ENCODE peak calls at places on chromosomes 3 and 15, in nine cellular contexts. M is kidney epithelial cell; C is left ventricle myocardium inferior; S is astrocyte of the cerebellum; T is activated naive CD4-positive, alpha-beta T cell treated with Interleukin-2 at 50 U/mL for 16 hours; U is cardiac septum; H is WTC11; D is neural crest cell; J is stimulated activated CD4-positive, alpha-beta T cell treated with anti-CD3 and anti-CD28 coated beads, TNF-alpha, amount 100 ng/mL, for 4 hours. F is an unnamed sample.

GRCh38 chr15:101641894-101642293 is 10.3 kb downstream of the TM2D3 start:
- DNase-seq in M (peak), C (no peak), S (no peak), T (no peak), U (no peak), H (no peak), D (no peak), J (no peak), F (peak)

GRCh38 chr15:67776600-67776999 is 48.7 kb upstream of the SKOR1 start:
- DNase-seq in M (no peak), C (no peak), S (no peak), T (no peak), U (no peak), H (no peak), D (no peak), J (no peak), F (no peak)

GRCh38 chr3:3705090-3705775 is 94.0 kb upstream of the LRRN1 start:
- DNase-seq in M (no peak), C (peak), S (no peak), T (no peak), U (no peak), H (no peak), D (no peak), J (no peak), F (no peak)

GRCh38 chr15:67189326-67190051 is 65.0 kb downstream of the AAGAB start:
- DNase-seq in M (no peak), C (peak), S (no peak), T (no peak), U (peak), H (no peak), D (no peak), J (no peak), F (no peak)

GRCh38 chr15:39192376-39192775 is 388.5 kb upstream of the THBS1 start:
- DNase-seq in M (no peak), C (no peak), S (no peak), T (no peak), U (no peak), H (no peak), D (no peak), J (no peak), F (no peak)

GRCh38 chr3:25191703-25192102 is 236.4 kb upstream of the RARB start:
- DNase-seq in M (no peak), C (no peak), S (no peak), T (no peak), U (no peak), H (no peak), D (no peak), J (no peak), F (no peak)

GRCh38 chr3:62601238-62601856 is 228.0 kb upstream of the FEZF2 start:
- DNase-seq in M (no peak), C (no peak), S (no peak), T (no peak), U (no peak), H (no peak), D (no peak), J (no peak), F (no peak)

GRCh38 chr3:168123211-168124173 is 27.8 kb upstream of the GOLIM4 start:
- DNase-seq in M (no peak), C (no peak), S (peak), T (no peak), U (no peak), H (no peak), D (no peak), J (no peak), F (no peak)

GRCh38 chr15:57356636-57357035 is 19.7 kb upstream of the CGNL1 start:
- DNase-seq in M (peak), C (no peak), S (no peak), T (no peak), U (no peak), H (no peak), D (no peak), J (no peak), F (no peak)

GRCh38 chr3:147589016-147589415 is 179.9 kb downstream of the ZIC1 start:
- DNase-seq in M (no peak), C (no peak), S (peak), T (no peak), U (no peak), H (no peak), D (no peak), J (no peak), F (no peak)

GRCh38 chr3:69364354-69364753 is 21.5 kb downstream of the FRMD4B start:
- DNase-seq in M (no peak), C (no peak), S (no peak), T (no peak), U (no peak), H (no peak), D (no peak), J (no peak), F (no peak)

GRCh38 chr3:45464336-45464809 is 76.0 kb downstream of the LARS2 start:
- DNase-seq in M (no peak), C (no peak), S (no peak), T (no peak), U (no peak), H (peak), D (peak), J (no peak), F (no peak)

GRCh38 chr3:178964551-178964950 is 107.1 kb downstream of the ZMAT3 start:
- DNase-seq in M (no peak), C (no peak), S (no peak), T (no peak), U (no peak), H (no peak), D (no peak), J (no peak), F (no peak)

GRCh38 chr15:93432474-93432873 is 343.5 kb upstream of the RGMA start:
- DNase-seq in M (no peak), C (no peak), S (no peak), T (no peak), U (peak), H (no peak), D (no peak), J (no peak), F (no peak)

GRCh38 chr3:152825566-152825965 is 9.4 kb upstream of the P2RY1 start:
- DNase-seq in M (no peak), C (no peak), S (no peak), T (no peak), U (no peak), H (no peak), D (no peak), J (no peak), F (no peak)

GRCh38 chr3:157982359-157982758 is 123.9 kb downstream of the SHOX2 start:
- DNase-seq in M (no peak), C (no peak), S (no peak), T (no peak), U (no peak), H (no peak), D (no peak), J (no peak), F (no peak)

GRCh38 chr3:51708216-51708845 is 1.5 kb downstream of the GRM2 start:
- DNase-seq in M (no peak), C (no peak), S (no peak), T (no peak), U (peak), H (peak), D (no peak), J (no peak), F (no peak)

GRCh38 chr15:65902373-65902772 is 33.1 kb downstream of the RAB11A start:
- DNase-seq in M (peak), C (peak), S (no peak), T (no peak), U (peak), H (no peak), D (no peak), J (no peak), F (no peak)

GRCh38 chr15:25883860-25884259 is 20.7 kb upstream of the ATP10A start:
- DNase-seq in M (peak), C (no peak), S (peak), T (no peak), U (no peak), H (no peak), D (no peak), J (no peak), F (no peak)

GRCh38 chr3:143677420-143677819 is 170.8 kb downstream of the SLC9A9 start:
- DNase-seq in M (no peak), C (no peak), S (no peak), T (no peak), U (no peak), H (no peak), D (no peak), J (no peak), F (no peak)

GRCh38 chr3:192445768-192446644 is 281.3 kb downstream of the FGF12 start:
- DNase-seq in M (no peak), C (no peak), S (no peak), T (no peak), U (no peak), H (no peak), D (no peak), J (no peak), F (no peak)

GRCh38 chr3:142281474-142281873 is 56.1 kb upstream of the GK5 start:
- DNase-seq in M (no peak), C (no peak), S (no peak), T (no peak), U (no peak), H (no peak), D (no peak), J (no peak), F (no peak)

GRCh38 chr3:149489060-149489690 is 14.7 kb downstream of the TM4SF4 start:
- DNase-seq in M (no peak), C (no peak), S (no peak), T (no peak), U (no peak), H (peak), D (no peak), J (no peak), F (no peak)

GRCh38 chr15:48800811-48801460 is 9.9 kb downstream of the CEP152 start:
- DNase-seq in M (no peak), C (no peak), S (no peak), T (no peak), U (no peak), H (no peak), D (no peak), J (no peak), F (no peak)

GRCh38 chr15:67456677-67457529 is 64.0 kb upstream of the C15orf61 start:
- DNase-seq in M (peak), C (peak), S (peak), T (peak), U (peak), H (peak), D (peak), J (peak), F (peak)

GRCh38 chr3:45552773-45553371 is 41.7 kb upstream of the LIMD1 start:
- DNase-seq in M (no peak), C (no peak), S (no peak), T (no peak), U (peak), H (no peak), D (no peak), J (no peak), F (no peak)

GRCh38 chr15:52394020-52394608 is 98.5 kb upstream of the MYO5C start:
- DNase-seq in M (no peak), C (no peak), S (no peak), T (no peak), U (no peak), H (no peak), D (no peak), J (no peak), F (no peak)

GRCh38 chr15:41501961-41502786 is 8.5 kb downstream of the ITPKA start:
- DNase-seq in M (no peak), C (no peak), S (no peak), T (peak), U (no peak), H (no peak), D (no peak), J (no peak), F (no peak)

GRCh38 chr15:80710635-80711553 is 15.8 kb downstream of the ABHD17C start:
- DNase-seq in M (no peak), C (no peak), S (no peak), T (peak), U (no peak), H (no peak), D (no peak), J (no peak), F (no peak)

GRCh38 chr15:25739687-25740121 is 123.4 kb downstream of the ATP10A start:
- DNase-seq in M (peak), C (no peak), S (peak), T (peak), U (no peak), H (peak), D (peak), J (no peak), F (no peak)

GRCh38 chr15:92073044-92073785 is 219.7 kb downstream of the SLCO3A1 start:
- DNase-seq in M (no peak), C (no peak), S (peak), T (no peak), U (no peak), H (no peak), D (no peak), J (no peak), F (no peak)

GRCh38 chr3:74009961-74010859 is 385.5 kb upstream of the PDZRN3 start:
- DNase-seq in M (no peak), C (no peak), S (no peak), T (no peak), U (no peak), H (no peak), D (no peak), J (no peak), F (no peak)

GRCh38 chr3:33385423-33385822 is 54.8 kb downstream of the UBP1 start:
- DNase-seq in M (no peak), C (no peak), S (no peak), T (peak), U (no peak), H (no peak), D (no peak), J (no peak), F (no peak)

F was measured in T-helper 22 cell.